ENCODE peak calls at places on chromosome 16, in nine cellular contexts. B is NCI-H1417 treated with DMSO at 0.1 percent for 48 hours; J is thoracic aorta; C is activated CD4-positive, alpha-beta T cell treated with anti-CD3 and anti-CD28 coated beads, Interleukin-2, amount 10 ng/mL, durations not matched to agents 7 days and 5 days; F is COR-L47; W is tibial artery; I is C1 segment of cervical spinal cord; S is HAP-1; X is GF-D8. Q is an unnamed sample.

GRCh38 chr16:75263291-75263962 is 12.0 kb upstream of the BCAR1 start:
- DNase-seq in J (no peak), I (no peak), X (no peak), B (no peak), S (no peak), F (no peak), C (no peak), W (no peak), Q (no peak)

GRCh38 chr16:79734721-79735120 is 134.2 kb upstream of the MAF start:
- DNase-seq in J (no peak), I (no peak), C (no peak), F (no peak), B (no peak), X (no peak), W (no peak), S (no peak), Q (no peak)

GRCh38 chr16:55876854-55877253 is 1.7 kb upstream of the CES5A start:
- DNase-seq in W (no peak), F (no peak), X (no peak), C (no peak), J (no peak), S (no peak), B (no peak), I (no peak), Q (no peak)

GRCh38 chr16:20870122-20870521 is 30.0 kb downstream of the DCUN1D3 start:
- DNase-seq in W (no peak), F (no peak), S (no peak), X (peak), B (no peak), I (no peak), C (no peak), J (no peak), Q (no peak)

GRCh38 chr16:30094541-30095165 is 1.4 kb downstream of the YPEL3 start:
- DNase-seq in X (no peak), B (no peak), S (no peak), F (no peak), C (no peak), I (no peak), W (no peak), J (no peak), Q (no peak)

GRCh38 chr16:8848939-8849391 is 19.8 kb downstream of the CARHSP1 start:
- DNase-seq in C (no peak), X (no peak), J (no peak), F (no peak), W (no peak), B (no peak), S (no peak), I (no peak), Q (no peak)

GRCh38 chr16:65070831-65071230 is 51.0 kb downstream of the CDH11 start:
- DNase-seq in J (peak), X (no peak), S (no peak), W (peak), C (no peak), B (no peak), F (no peak), I (no peak), Q (peak)

GRCh38 chr16:75482434-75483205 is 12.6 kb downstream of the CHST6 start:
- DNase-seq in J (no peak), S (no peak), I (no peak), X (no peak), W (no peak), B (no peak), F (no peak), C (no peak), Q (no peak)

GRCh38 chr16:84507011-84507982 is 2.8 kb upstream of the MEAK7 start:
- DNase-seq in W (no peak), B (no peak), I (no peak), C (peak), F (no peak), S (no peak), J (no peak), X (peak), Q (no peak)

GRCh38 chr16:85105475-85105874 is 6.8 kb downstream of the CIBAR2 start:
- DNase-seq in B (no peak), F (no peak), S (no peak), X (no peak), W (no peak), I (no peak), C (no peak), J (no peak), Q (no peak)

GRCh38 chr16:27476240-27476639 is 73.5 kb downstream of the GTF3C1 start:
- DNase-seq in W (no peak), C (no peak), I (no peak), S (no peak), X (no peak), B (no peak), J (no peak), F (no peak), Q (no peak)

GRCh38 chr16:85173077-85173980 is 61.1 kb upstream of the CIBAR2 start:
- DNase-seq in X (no peak), B (no peak), S (peak), C (no peak), J (no peak), I (no peak), F (no peak), W (no peak), Q (no peak)

GRCh38 chr16:65524997-65525396 is 403.1 kb upstream of the CDH11 start:
- DNase-seq in F (no peak), B (no peak), J (no peak), I (no peak), S (no peak), W (no peak), C (no peak), X (no peak), Q (no peak)

Q was measured in uterus.